ENCODE peak calls at places on chromosome 15, in seven cellular contexts. One of them, this sample, is unnamed.

GRCh38 chr15:46815765-46816164 is 901.5 kb upstream of the SEMA6D start:
- DNase-seq in neuronal stem cell: no peak
- DNase-seq in heart left ventricle: no peak
- DNase-seq in amniotic stem cell: no peak
- DNase-seq in coronary artery: no peak
- DNase-seq in WTC11: no peak
- DNase-seq in frontal cortex: no peak
- DNase-seq in this sample: no peak

GRCh38 chr15:101827257-101827656 is 15.3 kb downstream of the OR4F15 start:
- DNase-seq in amniotic stem cell: peak; percentile 52
- DNase-seq in heart left ventricle: no peak
- DNase-seq in WTC11: no peak
- DNase-seq in coronary artery: no peak
- DNase-seq in frontal cortex: no peak
- DNase-seq in neuronal stem cell: no peak
- DNase-seq in this sample: no peak

GRCh38 chr15:68333775-68334470 is 56.4 kb downstream of the FEM1B start:
- DNase-seq in frontal cortex: no peak
- DNase-seq in WTC11: no peak
- DNase-seq in coronary artery: no peak
- DNase-seq in heart left ventricle: no peak
- DNase-seq in neuronal stem cell: no peak
- DNase-seq in amniotic stem cell: no peak
- DNase-seq in this sample: no peak

GRCh38 chr15:62389887-62390792 is 225.1 kb upstream of the C2CD4B start:
- DNase-seq in heart left ventricle: peak; percentile 81
- DNase-seq in coronary artery: peak; percentile 76
- DNase-seq in neuronal stem cell: peak; percentile 76
- DNase-seq in WTC11: peak; percentile 65
- DNase-seq in amniotic stem cell: peak; percentile 61
- DNase-seq in frontal cortex: peak; percentile 87
- DNase-seq in this sample: peak; percentile 72

GRCh38 chr15:78065284-78065872 is 12.1 kb downstream of the TBC1D2B start:
- DNase-seq in frontal cortex: no peak
- DNase-seq in amniotic stem cell: peak; percentile 89
- DNase-seq in heart left ventricle: peak; percentile 42
- DNase-seq in WTC11: peak; percentile 5
- DNase-seq in neuronal stem cell: no peak
- DNase-seq in coronary artery: peak; percentile 88
- DNase-seq in this sample: no peak

GRCh38 chr15:33968224-33968623 is at the start of gene CHRM5:
- DNase-seq in coronary artery: no peak
- DNase-seq in neuronal stem cell: no peak
- DNase-seq in frontal cortex: no peak
- DNase-seq in heart left ventricle: no peak
- DNase-seq in WTC11: no peak
- DNase-seq in amniotic stem cell: no peak
- DNase-seq in this sample: no peak

GRCh38 chr15:48537277-48538113 is 108.0 kb downstream of the FBN1 start:
- DNase-seq in WTC11: no peak
- DNase-seq in amniotic stem cell: no peak
- DNase-seq in frontal cortex: no peak
- DNase-seq in neuronal stem cell: no peak
- DNase-seq in heart left ventricle: no peak
- DNase-seq in coronary artery: no peak
- DNase-seq in this sample: no peak

GRCh38 chr15:77455696-77456293 is 35.1 kb downstream of the HMG20A start:
- DNase-seq in WTC11: no peak
- DNase-seq in neuronal stem cell: no peak
- DNase-seq in coronary artery: no peak
- DNase-seq in amniotic stem cell: no peak
- DNase-seq in heart left ventricle: peak; percentile 28
- DNase-seq in frontal cortex: no peak
- DNase-seq in this sample: no peak

GRCh38 chr15:47987908-47988532 is 132.8 kb upstream of the SLC24A5 start:
- DNase-seq in coronary artery: no peak
- DNase-seq in neuronal stem cell: peak; percentile 50
- DNase-seq in heart left ventricle: peak; percentile 34
- DNase-seq in amniotic stem cell: peak; percentile 41
- DNase-seq in frontal cortex: peak; percentile 44
- DNase-seq in WTC11: no peak
- DNase-seq in this sample: peak; percentile 67

GRCh38 chr15:90002428-90002844 is 1.3 kb downstream of the ZNF710 start:
- DNase-seq in coronary artery: no peak
- DNase-seq in neuronal stem cell: no peak
- DNase-seq in heart left ventricle: peak; percentile 51
- DNase-seq in amniotic stem cell: no peak
- DNase-seq in frontal cortex: no peak
- DNase-seq in WTC11: peak; percentile 53
- DNase-seq in this sample: peak; percentile 17

This sample was measured in NCI-H774.